ENCODE peak calls at places on chromosomes 3 and 15, in five cellular contexts. A, H, X, J and U are unnamed samples.

GRCh38 chr3:160401301-160402095 is 2.0 kb downstream of the SMC4 start:
- DNase-seq in J (peak), A (no peak), X (peak), H (peak), U (peak)

GRCh38 chr3:23944861-23945652 is at the start of gene NR1D2:
- DNase-seq in H (peak), J (peak), A (peak), X (peak), U (peak)

GRCh38 chr3:13484861-13485590 is 4.9 kb downstream of the HDAC11 start:
- DNase-seq in H (peak), X (no peak), J (peak), A (no peak), U (peak)

GRCh38 chr3:127441764-127442163 is 148.8 kb downstream of the TPRA1 start:
- DNase-seq in X (no peak), H (no peak), J (no peak), A (no peak), U (no peak)

GRCh38 chr15:63509056-63509696 is 4.8 kb downstream of the USP3 start:
- DNase-seq in H (no peak), A (no peak), J (no peak), X (no peak), U (no peak)

GRCh38 chr15:39598186-39598850 is 17.4 kb downstream of the THBS1 start:
- DNase-seq in A (no peak), J (peak), X (no peak), H (no peak), U (peak)

GRCh38 chr15:64443747-64444621 is 16.4 kb upstream of the ZNF609 start:
- DNase-seq in J (peak), H (peak), A (no peak), X (no peak), U (peak)

GRCh38 chr3:64084640-64085039 is 61.3 kb upstream of the PSMD6 start:
- DNase-seq in A (no peak), H (peak), X (peak), J (peak), U (peak)

DNA sequence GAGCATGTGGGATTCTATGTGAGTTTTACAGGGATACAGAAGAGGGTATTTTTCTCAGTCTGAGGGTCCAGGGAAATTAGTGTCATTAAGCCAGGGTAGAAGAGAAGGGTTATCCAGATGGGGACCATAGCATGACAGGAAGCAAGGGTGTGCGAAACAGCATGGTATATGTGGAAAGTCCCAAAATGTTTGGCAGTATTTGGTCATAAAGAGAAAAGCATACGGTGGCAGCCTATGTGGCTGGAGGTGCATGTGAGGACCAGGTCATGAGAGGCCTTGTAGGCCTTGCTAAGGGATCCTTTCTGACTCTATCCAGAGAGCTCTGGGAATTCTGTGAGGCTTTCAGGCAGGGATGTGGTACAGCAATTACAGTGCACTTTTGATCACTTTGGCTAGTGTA is 411.4 kb downstream of the AGBL1 start:
- DNase-seq in A (no peak), J (no peak), X (no peak), H (no peak), U (no peak)
- H3K4me3 ChIP-seq in A (no peak), J (no peak), X (no peak), H (no peak), U (no peak)

DNA sequence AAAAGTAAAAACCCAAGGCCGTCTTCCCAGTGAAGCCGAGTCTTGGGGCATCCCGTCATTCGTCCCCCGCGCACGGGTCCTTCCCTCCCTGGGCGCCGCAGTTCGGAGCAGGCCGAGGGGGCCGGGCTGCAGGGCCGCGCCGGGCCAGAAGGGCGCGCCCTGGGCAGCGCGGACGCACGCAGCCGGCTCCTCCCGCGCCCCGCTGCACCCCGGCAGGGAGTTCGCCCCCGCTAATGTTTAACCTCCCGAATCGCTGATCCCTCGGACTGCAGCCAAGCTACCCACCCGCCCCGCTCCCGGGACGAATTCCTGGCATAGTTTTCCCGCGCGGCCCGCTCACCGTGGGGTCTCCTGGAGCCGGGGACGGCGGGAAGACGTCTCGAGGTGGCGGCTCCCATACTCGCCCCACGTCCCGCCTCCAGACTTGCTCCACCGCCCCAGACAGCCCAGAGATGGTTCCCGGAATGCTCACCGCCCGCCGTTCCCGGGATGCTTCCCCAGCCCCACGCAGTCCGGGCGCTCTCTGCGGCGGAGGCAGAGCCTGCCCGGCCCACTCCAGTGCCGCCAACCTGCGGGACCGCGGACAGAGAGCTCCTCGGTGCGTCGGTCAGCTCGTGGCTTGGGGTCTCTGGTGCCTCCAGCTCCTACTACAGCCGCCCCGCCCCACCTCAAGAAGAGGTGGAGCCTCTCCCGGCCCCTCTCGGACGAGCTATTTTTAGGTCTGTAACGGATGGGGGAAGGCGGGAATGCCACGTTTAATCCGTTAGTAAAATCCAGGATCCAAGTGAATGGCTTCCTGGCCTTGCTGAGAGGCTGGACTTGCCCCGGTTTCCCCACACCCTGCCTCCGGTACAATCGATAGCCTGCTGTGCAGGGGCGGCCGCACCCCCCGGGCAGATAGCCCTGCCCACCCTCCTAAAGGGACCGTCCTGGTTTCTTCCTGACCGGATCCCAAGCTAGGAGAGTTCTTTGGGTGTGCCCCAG is at the start of gene DZIP1L:
- DNase-seq in H (peak), A (peak), X (peak), J (peak), U (peak)
- TF ChIP-seq CTCF in H (peak), A (peak), X (peak), J (peak), U (peak)

GRCh38 chr15:31337352-31338031 is 10.9 kb downstream of the KLF13 start:
- DNase-seq in J (no peak), H (no peak), A (no peak), X (no peak), U (no peak)

GRCh38 chr15:31339558-31339895 is 12.9 kb downstream of the KLF13 start:
- DNase-seq in H (no peak), J (no peak), X (no peak), A (no peak), U (no peak)

GRCh38 chr15:31338318-31338878 is 11.8 kb downstream of the KLF13 start:
- DNase-seq in X (no peak), H (no peak), A (no peak), J (no peak), U (peak)

GRCh38 chr15:31340047-31340446 is 13.4 kb downstream of the KLF13 start:
- DNase-seq in A (no peak), J (no peak), X (no peak), H (no peak), U (no peak)

GRCh38 chr15:31338879-31339557 is 12.4 kb downstream of the KLF13 start:
- DNase-seq in A (peak), H (peak), J (peak), X (no peak), U (peak)
- H3K4me3 ChIP-seq in A (no peak), H (no peak), J (no peak), X (no peak), U (no peak)

GRCh38 chr3:65473746-65474145 is 565.0 kb downstream of the MAGI1 start:
- DNase-seq in A (no peak), J (peak), X (no peak), H (peak), U (peak)
- TF ChIP-seq CTCF in A (no peak), J (no peak), X (no peak), H (no peak), U (no peak)

DNA sequence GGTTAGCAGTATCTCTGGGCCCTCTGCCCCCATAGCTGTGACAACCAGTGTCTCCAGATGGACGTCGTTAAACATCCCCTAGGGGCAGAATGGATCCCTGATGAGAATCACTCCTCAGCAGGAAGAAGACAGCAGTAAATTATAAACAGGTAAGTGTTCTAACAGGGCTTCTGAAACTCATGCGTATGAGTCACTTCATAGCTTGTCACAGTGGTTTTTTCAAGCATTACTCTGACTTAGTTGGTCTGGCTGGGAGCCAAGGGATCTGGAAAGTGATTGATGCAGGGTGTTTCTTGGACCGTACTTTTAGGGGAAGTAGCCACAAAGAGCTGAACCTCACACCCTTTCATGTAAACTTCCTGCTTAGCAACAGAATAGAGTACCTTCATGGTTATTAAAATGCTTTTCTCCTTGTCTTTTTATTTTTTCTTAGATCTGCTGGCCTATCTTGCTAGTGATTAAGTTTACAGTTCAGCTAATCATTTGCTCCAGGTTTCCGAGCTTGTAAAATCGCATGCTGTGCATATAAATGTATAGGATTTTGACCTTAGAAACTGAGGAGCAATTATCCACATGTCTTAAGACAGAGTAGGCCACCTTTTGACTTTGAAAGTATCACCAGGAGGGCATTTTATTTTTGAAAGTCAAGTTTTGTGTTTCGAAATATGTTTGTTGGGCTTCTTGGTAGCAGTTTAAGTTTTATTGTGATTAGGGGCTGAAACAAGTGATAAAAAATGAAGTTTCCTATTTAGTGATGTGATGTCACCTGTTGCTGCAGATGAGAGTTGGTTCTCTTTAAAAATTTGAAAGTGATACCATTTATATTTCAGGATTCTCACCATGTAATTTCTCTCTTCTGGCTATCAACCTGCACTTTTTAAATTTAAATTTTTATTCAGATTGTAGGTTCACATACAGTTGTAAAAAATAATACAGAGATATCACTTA is 333.9 kb downstream of the PTPRG start:
- DNase-seq in J (peak), H (peak), X (peak), A (peak), U (peak)
- H3K4me3 ChIP-seq in J (no peak), H (no peak), X (no peak), A (no peak), U (no peak)

DNA sequence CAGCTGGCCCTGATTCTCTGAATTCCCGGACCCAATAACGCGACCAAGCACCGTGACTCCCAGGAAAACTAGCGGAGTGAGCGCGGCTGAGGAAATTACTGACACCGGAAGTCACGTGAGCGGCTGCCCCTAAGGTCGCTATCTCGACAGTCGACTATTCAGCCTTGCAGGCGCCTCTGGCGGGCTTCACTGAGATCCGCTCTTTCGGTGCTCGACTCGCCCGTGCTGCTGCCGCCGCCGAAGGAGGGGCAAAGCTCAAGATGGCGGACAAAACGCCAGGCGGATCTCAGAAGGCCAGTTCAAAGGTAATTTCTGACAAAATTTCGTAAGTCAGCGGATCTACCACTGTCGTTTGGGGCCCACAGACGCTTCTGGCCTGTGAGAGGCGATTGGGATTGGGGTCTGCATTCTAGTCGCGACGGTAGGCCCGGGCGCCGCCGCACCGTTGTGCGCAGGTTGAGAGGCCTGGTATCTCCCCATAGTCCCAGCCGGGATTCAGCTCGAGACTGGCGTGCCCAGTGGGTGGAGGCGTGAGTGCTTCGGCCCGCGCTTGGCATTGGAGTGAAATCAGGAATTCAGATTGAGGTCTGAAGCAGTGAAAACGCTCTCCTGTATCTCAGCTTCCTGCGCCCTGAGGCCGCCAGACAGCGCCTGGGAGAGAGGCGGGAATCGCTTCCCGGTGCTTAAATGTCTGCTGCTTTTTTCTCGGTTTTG is at the start of gene U2SURP:
- DNase-seq in J (peak), A (peak), H (peak), X (peak), U (peak)
- TF ChIP-seq CTCF in J (no peak), A (peak), H (no peak), X (no peak), U (no peak)

GRCh38 chr15:92884813-92885461 is 15.2 kb upstream of the CHD2 start:
- DNase-seq in H (peak), A (no peak), J (peak), X (no peak), U (peak)

GRCh38 chr15:92886815-92887214 is 13.3 kb upstream of the CHD2 start:
- DNase-seq in A (no peak), H (no peak), X (no peak), J (no peak), U (no peak)

GRCh38 chr15:92889390-92890113 is 10.6 kb upstream of the CHD2 start:
- DNase-seq in H (no peak), A (no peak), X (no peak), J (no peak), U (peak)

GRCh38 chr15:92886229-92886628 is 13.9 kb upstream of the CHD2 start:
- DNase-seq in X (no peak), H (no peak), J (no peak), A (no peak), U (peak)

DNA sequence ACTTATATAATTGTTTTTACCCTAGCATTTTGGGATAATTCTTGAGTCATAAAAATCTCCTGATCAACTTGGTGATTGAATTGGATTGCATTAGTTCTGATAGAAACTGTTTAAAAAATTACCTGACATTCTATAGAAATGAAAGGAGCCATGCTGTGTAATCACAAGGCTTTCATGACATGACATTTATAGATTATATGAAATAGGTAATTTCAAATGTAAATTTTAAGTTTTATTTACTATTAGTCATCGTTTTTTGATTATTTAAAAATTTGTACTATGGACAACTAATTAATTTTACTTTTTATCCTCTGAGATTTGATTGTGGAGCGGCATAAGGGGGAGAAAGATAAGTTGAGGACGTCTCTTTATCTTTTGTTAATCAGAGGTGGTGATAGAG is 12.3 kb upstream of the CHD2 start:
- DNase-seq in X (no peak), J (no peak), H (no peak), A (no peak), U (no peak)
- H3K4me3 ChIP-seq in X (no peak), J (no peak), H (no peak), A (no peak), U (no peak)

GRCh38 chr3:48564667-48565066 is 1.1 kb upstream of the UCN2 start:
- DNase-seq in A (no peak), J (no peak), H (no peak), X (no peak), U (no peak)

GRCh38 chr3:48564022-48564421 is 441 bp upstream of the UCN2 start:
- DNase-seq in J (peak), H (peak), X (no peak), A (peak), U (peak)

GRCh38 chr3:48562367-48563095 is 1.1 kb downstream of the UCN2 start:
- DNase-seq in A (no peak), X (no peak), H (no peak), J (no peak), U (no peak)

GRCh38 chr3:48565186-48565585 is 1.6 kb upstream of the UCN2 start:
- DNase-seq in J (no peak), H (no peak), A (no peak), X (no peak), U (no peak)

DNA sequence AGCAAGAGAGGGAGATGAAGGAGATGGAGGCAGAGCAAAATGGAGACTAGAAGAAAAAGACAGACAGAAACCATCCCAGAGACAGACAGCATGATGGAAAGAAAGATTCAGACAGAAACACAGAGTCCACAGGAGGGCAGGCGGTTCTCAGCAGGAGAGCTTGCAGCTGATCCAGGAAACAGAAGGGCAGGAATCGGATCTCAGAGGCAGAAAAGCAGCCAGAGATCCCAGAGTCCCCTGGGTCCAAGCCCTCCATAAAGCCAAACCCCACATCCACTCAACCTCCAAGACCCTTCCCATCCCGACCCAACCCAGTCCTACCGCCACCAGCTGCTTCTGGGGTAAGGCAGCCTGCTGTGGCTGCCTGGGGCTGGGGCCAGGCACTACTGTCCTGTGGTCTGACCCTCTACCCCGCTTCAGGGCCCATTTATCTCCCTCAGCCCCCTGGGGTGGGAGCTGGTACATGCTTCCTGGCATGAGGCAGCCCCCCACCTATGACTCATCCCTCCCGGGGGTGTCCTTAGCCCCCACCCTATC is at the start of gene UCN2:
- DNase-seq in J (no peak), H (peak), A (no peak), X (no peak), U (peak)
- TF ChIP-seq CTCF in J (no peak), H (peak), A (no peak), X (no peak), U (no peak)

GRCh38 chr15:68220967-68221366 is 8.6 kb downstream of the CLN6 start:
- DNase-seq in X (no peak), J (no peak), A (no peak), H (no peak), U (no peak)
- H3K4me3 ChIP-seq in X (no peak), J (no peak), A (no peak), H (no peak), U (no peak)